ENCODE peak calls at places on chromosome 6, in four cellular contexts. T is sigmoid colon, Z is GM10248, U is RWPE1. F is an unnamed sample.

GRCh38 chr6:42113929-42114636 is 28.3 kb downstream of the C6orf132 start:
- DNase-seq in Z (no peak), T (no peak), U (peak; percentile 64), F (no peak)

GRCh38 chr6:41498968-41499599 is 47.1 kb upstream of the FOXP4 start:
- DNase-seq in U (no peak), Z (no peak), T (no peak), F (no peak)

GRCh38 chr6:137699036-137699683 is 167.9 kb upstream of the TNFAIP3 start:
- DNase-seq in Z (no peak), T (no peak), U (no peak), F (no peak)

GRCh38 chr6:162409986-162410715 is 317.4 kb downstream of the PRKN start:
- DNase-seq in U (no peak), T (no peak), Z (no peak), F (peak; percentile 3)

GRCh38 chr6:111837641-111838500 is 35.4 kb downstream of the FYN start:
- DNase-seq in U (no peak), T (no peak), Z (peak; percentile 32), F (no peak)

GRCh38 chr6:79869600-79870084 is 77.7 kb downstream of the ELOVL4 start:
- DNase-seq in T (peak; percentile 86), U (peak; percentile 81), Z (peak; percentile 87), F (peak; percentile 81)

GRCh38 chr6:122651604-122652003 is 41.4 kb downstream of the PKIB start:
- DNase-seq in Z (no peak), U (no peak), T (no peak), F (no peak)

GRCh38 chr6:55617272-55617671 is 38.3 kb upstream of the HMGCLL1 start:
- DNase-seq in T (no peak), Z (peak; percentile 15), U (peak; percentile 7), F (peak; percentile 12)

GRCh38 chr6:36350082-36350481 is 13.4 kb upstream of the BNIP5 start:
- DNase-seq in U (no peak), Z (no peak), T (no peak), F (no peak)

GRCh38 chr6:156866181-156866862 is 89.1 kb downstream of the ARID1B start:
- DNase-seq in U (peak; percentile 12), T (peak; percentile 58), Z (peak; percentile 36), F (no peak)

GRCh38 chr6:134177753-134178229 is 125.4 kb upstream of the SLC2A12 start:
- DNase-seq in U (no peak), Z (no peak), T (no peak), F (no peak)

GRCh38 chr6:17894905-17895304 is 92.5 kb downstream of the KIF13A start:
- DNase-seq in T (no peak), U (no peak), Z (no peak), F (no peak)

GRCh38 chr6:28488916-28489365 is 26.7 kb downstream of the GPX6 start:
- DNase-seq in U (no peak), Z (no peak), T (no peak), F (peak; percentile 47)

DNA sequence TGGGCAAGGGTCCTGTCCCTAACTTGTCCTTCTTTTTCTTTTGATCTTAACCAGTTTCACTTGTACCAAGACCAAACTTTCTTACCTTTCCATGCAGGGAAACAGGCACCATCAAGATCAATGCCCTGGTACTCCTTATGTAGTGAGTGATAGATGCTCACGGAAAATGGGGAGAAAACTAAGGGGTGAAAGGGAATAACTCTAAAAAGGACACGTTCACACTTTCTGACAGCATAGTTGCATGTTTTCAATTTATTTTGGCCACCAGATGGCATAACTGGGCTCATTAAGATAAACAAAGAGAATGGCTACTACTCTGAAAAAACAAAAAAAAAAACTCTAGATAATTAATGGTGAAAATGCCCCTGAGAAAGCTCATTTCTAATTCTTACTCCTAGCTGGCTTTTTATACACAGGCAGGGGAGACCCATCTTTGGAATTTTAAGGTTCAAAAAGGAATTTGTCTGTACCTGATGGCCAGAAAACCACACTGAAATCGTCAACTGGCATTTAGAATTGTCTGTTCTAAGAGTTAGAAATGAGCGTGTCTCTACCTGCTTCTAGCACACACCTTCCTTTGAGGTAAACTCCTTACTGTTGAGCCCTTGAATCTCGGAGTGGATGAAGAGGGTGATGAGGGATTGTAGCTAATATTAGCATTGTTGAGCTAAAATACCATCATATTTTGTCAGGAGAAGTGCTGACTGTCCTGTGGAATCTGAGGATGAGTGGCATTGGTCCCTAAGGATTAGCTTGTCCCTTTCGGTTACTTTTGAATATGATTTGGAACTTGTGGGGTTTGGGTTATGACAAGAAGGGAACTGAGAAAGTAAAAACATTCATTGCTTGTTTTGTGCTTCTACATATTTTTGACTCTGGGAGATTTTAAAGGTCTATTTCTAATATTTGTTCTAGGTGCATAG is 62.2 kb upstream of the DDR1 start:
- DNase-seq in U (peak; percentile 39), T (no peak), Z (peak; percentile 53), F (no peak)
- TF ChIP-seq CTCF in U (peak; percentile 62), T (peak; percentile 35), Z (peak; percentile 51), F (peak; percentile 65)

GRCh38 chr6:99602519-99603420 is 3.9 kb upstream of the PRDM13 start:
- DNase-seq in Z (no peak), T (no peak), U (no peak), F (no peak)

GRCh38 chr6:99603421-99604160 is 3.0 kb upstream of the PRDM13 start:
- DNase-seq in Z (no peak), U (no peak), T (no peak), F (no peak)

GRCh38 chr6:99605074-99605726 is 1.4 kb upstream of the PRDM13 start:
- DNase-seq in U (no peak), Z (no peak), T (no peak), F (no peak)

GRCh38 chr6:99605911-99606669 is 543 bp upstream of the PRDM13 start:
- DNase-seq in Z (no peak), U (no peak), T (no peak), F (no peak)

GRCh38 chr6:99604161-99605073 is 2.2 kb upstream of the PRDM13 start:
- DNase-seq in Z (no peak), U (no peak), T (no peak), F (no peak)
- TF ChIP-seq CTCF in Z (no peak), U (no peak), T (no peak), F (no peak)

DNA sequence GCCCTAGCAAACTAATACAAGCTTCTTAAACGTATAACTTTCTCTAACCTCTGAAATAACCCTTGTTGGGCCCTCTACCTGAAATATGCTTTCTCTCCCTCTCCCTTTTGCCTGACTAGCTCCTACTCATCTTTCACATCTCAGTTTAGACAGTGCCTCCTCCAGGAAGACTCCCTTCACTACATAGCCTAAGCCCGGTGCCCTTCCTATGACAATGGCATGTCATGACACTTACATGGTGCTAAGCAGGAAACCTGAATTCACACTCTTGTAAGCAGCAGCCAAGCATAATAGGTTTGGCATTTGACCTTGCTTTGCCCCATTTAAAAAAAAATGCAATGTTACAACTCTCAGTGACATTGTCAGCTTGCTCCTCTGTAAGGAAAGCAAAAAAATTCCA is 33.1 kb upstream of the FBXL4 start:
- DNase-seq in T (no peak), Z (no peak), U (no peak), F (no peak)
- TF ChIP-seq CTCF in T (no peak), Z (no peak), U (no peak), F (no peak)

GRCh38 chr6:169097336-169098052 is 156.2 kb downstream of the THBS2 start:
- DNase-seq in U (no peak), Z (no peak), T (no peak), F (no peak)

GRCh38 chr6:169101981-169102380 is 151.7 kb downstream of the THBS2 start:
- DNase-seq in Z (no peak), T (no peak), U (no peak), F (no peak)

GRCh38 chr6:169101036-169101805 is 152.4 kb downstream of the THBS2 start:
- DNase-seq in U (no peak), T (no peak), Z (no peak), F (no peak)

GRCh38 chr6:169098136-169098535 is 155.5 kb downstream of the THBS2 start:
- DNase-seq in T (no peak), Z (no peak), U (no peak), F (no peak)

GRCh38 chr6:169099411-169100202 is 154.0 kb downstream of the THBS2 start:
- DNase-seq in U (peak; percentile 15), T (no peak), Z (no peak), F (no peak)
- TF ChIP-seq CTCF in U (no peak), T (no peak), Z (no peak), F (no peak)

GRCh38 chr6:132512342-132512637 is 626 bp downstream of the STX7 start:
- DNase-seq in U (no peak), T (no peak), Z (no peak), F (no peak)
- TF ChIP-seq CTCF in U (no peak), T (no peak), Z (no peak), F (no peak)